ENCODE peak calls at places on chromosomes 7 and 10, in four cellular contexts. F is heart right ventricle, H is colonic mucosa, J is astrocyte. I is an unnamed sample.
A peak's percentile ranks its signal among the peaks of the same experiment; 100 is the strongest.

GRCh38 chr10:100344386-100344785 is 2.6 kb upstream of the SCD start:
- DNase-seq in F (no peak), H (no peak), J (no peak), I (no peak)

GRCh38 chr10:71338728-71339495 is 19.9 kb downstream of the SLC29A3 start:
- DNase-seq in F (no peak), H (no peak), J (no peak), I (no peak)

GRCh38 chr7:34184466-34184865 is 279.1 kb downstream of the BMPER start:
- DNase-seq in F (no peak), H (no peak), J (no peak), I (no peak)

GRCh38 chr10:80542053-80542452 is 4.4 kb downstream of the SH2D4B start:
- DNase-seq in F (no peak), H (no peak), J (peak; percentile 25), I (peak; percentile 15)

GRCh38 chr7:220151-220841 is 27.9 kb downstream of the FAM20C start:
- DNase-seq in F (no peak), H (no peak), J (no peak), I (peak; percentile 43)

GRCh38 chr7:74026406-74027123 is 1.4 kb upstream of the ELN start:
- DNase-seq in F (peak; percentile 85), H (peak; percentile 83), J (no peak), I (peak; percentile 50)

GRCh38 chr7:23183279-23184012 is 1.6 kb downstream of the NUP42 start:
- DNase-seq in F (no peak), H (no peak), J (no peak), I (no peak)

GRCh38 chr10:52400564-52400963 is 86.5 kb downstream of the DKK1 start:
- DNase-seq in F (no peak), H (no peak), J (peak; percentile 41), I (peak; percentile 14)

GRCh38 chr7:46133076-46133475 is 212.0 kb upstream of the IGFBP3 start:
- DNase-seq in F (no peak), H (no peak), J (peak; percentile 75), I (peak; percentile 35)

GRCh38 chr7:78924581-78924980 is 528.9 kb downstream of the MAGI2 start:
- DNase-seq in F (no peak), H (no peak), J (peak; percentile 1), I (peak; percentile 32)

GRCh38 chr10:88418871-88419270 is 164.2 kb downstream of the RNLS start:
- DNase-seq in F (no peak), H (no peak), J (no peak), I (no peak)

GRCh38 chr10:76917071-76917470 is 720.5 kb downstream of the KCNMA1 start:
- DNase-seq in F (no peak), H (no peak), J (no peak), I (no peak)

GRCh38 chr7:157715071-157715937 is 378.5 kb downstream of the DNAJB6 start:
- DNase-seq in F (no peak), H (no peak), J (no peak), I (no peak)

GRCh38 chr7:64498270-64498669 is 64.6 kb downstream of the ZNF680 start:
- DNase-seq in F (no peak), H (no peak), J (no peak), I (no peak)

GRCh38 chr10:122861724-122862161 is 16.1 kb upstream of the CUZD1 start:
- DNase-seq in F (no peak), H (no peak), J (peak; percentile 57), I (peak; percentile 38)

GRCh38 chr10:48331436-48331835 is 25.0 kb downstream of the MAPK8 start:
- DNase-seq in F (no peak), H (no peak), J (no peak), I (no peak)
- H3K4me3 ChIP-seq in F (no peak overlapping the region), H (no peak overlapping the region), J (no peak overlapping the region), I (no peak overlapping the region)

DNA sequence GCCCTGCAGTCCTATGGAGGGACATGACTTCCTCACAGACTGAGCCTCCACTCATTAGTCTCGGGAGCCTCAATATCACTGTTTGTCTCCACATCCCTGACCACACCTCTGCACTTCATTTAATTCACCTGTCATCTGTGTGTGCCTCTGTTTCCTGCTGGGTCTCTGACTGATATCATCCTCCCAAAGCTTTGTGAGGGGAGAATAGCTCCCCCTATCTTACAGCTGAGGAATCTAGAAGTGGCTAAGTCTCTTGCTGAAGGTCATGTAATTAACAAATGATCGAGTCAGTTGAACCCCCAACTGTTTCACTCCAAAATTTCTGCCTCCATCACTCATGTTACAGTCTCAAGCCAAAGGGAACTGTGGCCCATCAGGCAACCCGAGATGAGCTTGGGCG is 5.5 kb upstream of the CPXM2 start:
- DNase-seq in F (no peak), H (no peak), J (no peak), I (no peak)
- TF ChIP-seq CTCF in F (no peak), H (no peak), J (no peak), I (peak; percentile 11)

GRCh38 chr10:86668297-86669165 is at the start of gene LDB3:
- DNase-seq in F (peak; percentile 84), H (no peak), J (peak; percentile 65), I (peak; percentile 33)
- H3K4me3 ChIP-seq in F (peak within 1 kb of the TSS; percentile 61), H (no peak within 1 kb of the TSS), J (peak within 1 kb of the TSS; percentile 3), I (no peak within 1 kb of the TSS)

DNA sequence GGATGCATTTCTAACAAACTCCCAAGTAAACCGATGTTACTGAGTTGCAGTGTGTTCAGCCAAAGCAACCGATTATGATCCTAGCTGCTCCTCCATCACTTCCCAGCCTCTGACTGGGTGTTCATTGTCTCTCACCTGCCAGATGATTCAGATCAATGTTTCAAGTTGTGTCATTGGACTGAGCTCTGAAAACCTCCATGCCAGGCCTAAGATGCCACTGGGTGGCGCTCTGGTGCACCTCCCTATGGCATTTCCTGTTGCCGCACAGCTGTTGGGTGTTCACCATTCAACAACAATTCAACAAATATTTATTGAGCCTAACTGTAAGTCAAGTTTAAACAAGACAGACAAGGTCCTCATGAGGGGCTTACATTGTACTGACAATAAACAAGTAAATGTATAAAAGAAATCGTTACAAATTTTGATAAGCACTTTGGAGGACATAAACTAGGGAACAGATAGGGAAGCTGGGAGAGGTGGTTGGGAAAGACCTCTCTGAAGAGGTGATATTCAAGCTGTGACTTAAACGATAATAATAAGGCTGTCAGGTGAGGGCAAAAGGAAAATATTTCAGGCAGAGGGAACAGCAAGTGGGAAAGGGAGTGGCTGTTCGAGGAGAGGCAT is 22.8 kb downstream of the RGR start:
- DNase-seq in F (no peak), H (peak; percentile 77), J (peak; percentile 10), I (peak; percentile 37)
- TF ChIP-seq CTCF in F (peak; percentile 24), H (peak; percentile 59), J (peak; percentile 74), I (peak; percentile 72)

DNA sequence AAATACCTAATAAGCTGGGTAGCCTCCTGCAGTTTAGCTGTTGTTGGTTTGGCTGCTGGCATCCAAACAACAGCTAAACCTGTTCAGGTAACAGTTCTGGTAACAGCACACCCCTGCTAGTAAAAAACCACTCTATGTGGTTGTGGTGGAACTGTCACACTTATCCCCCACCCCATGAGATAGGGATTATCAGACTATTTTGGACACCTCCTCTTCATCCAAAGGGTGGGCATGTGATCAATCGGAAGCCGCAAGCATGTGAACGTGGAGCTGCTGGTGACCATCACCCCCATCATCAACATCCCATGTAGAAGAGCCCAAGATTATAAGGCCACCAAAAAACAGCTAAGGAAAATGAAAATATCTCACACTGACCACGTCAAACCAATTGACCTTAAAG is 2.5 kb downstream of the MTPAP start:
- DNase-seq in F (no peak), H (no peak), J (no peak), I (no peak)
- H3K4me3 ChIP-seq in F (no peak overlapping the region), H (no peak overlapping the region), J (no peak overlapping the region), I (no peak overlapping the region)

GRCh38 chr7:142454862-142455261 is 197.0 kb upstream of the PRSS58 start:
- DNase-seq in F (no peak), H (no peak), J (no peak), I (no peak)
- TF ChIP-seq CTCF in F (no peak), H (no peak), J (no peak), I (no peak)

GRCh38 chr7:116529250-116529649 is 4.4 kb downstream of the CAV1 start:
- DNase-seq in F (no peak), H (no peak), J (no peak), I (no peak)
- H3K4me3 ChIP-seq in F (peak overlapping the region; percentile 85), H (no peak overlapping the region), J (peak overlapping the region; percentile 4), I (peak overlapping the region; percentile 34)

GRCh38 chr7:16661924-16662323 is 15.9 kb downstream of the BZW2 start:
- DNase-seq in F (peak; percentile 35), H (no peak), J (no peak), I (peak; percentile 52)

GRCh38 chr7:16652888-16653287 is 6.9 kb downstream of the BZW2 start:
- DNase-seq in F (no peak), H (no peak), J (no peak), I (no peak)

GRCh38 chr7:16660702-16661464 is 14.9 kb downstream of the BZW2 start:
- DNase-seq in F (no peak), H (no peak), J (peak; percentile 71), I (peak; percentile 86)

GRCh38 chr7:16655394-16655793 is 9.4 kb downstream of the BZW2 start:
- DNase-seq in F (no peak), H (no peak), J (no peak), I (no peak)

GRCh38 chr7:16657656-16658279 is 11.8 kb downstream of the BZW2 start:
- DNase-seq in F (peak; percentile 41), H (no peak), J (peak; percentile 76), I (peak; percentile 96)
- TF ChIP-seq CTCF in F (no peak), H (no peak), J (peak; percentile 14), I (peak; percentile 46)